ENCODE peak calls at places on chromosomes 13 and 19, in nine cellular contexts. One of them, this sample, is unnamed.
A peak's percentile ranks its signal among the peaks of the same experiment; 100 is the strongest.

GRCh38 chr19:18856385-18857126 is 24.8 kb downstream of the UPF1 start:
- DNase-seq in AG04450: no peak
- DNase-seq in GM23338: peak; percentile 43
- DNase-seq in WTC11: peak; percentile 44
- DNase-seq in breast epithelium: no peak
- DNase-seq in lower lobe of right lung: no peak
- DNase-seq in tibial artery: no peak
- DNase-seq in dorsolateral prefrontal cortex: peak; percentile 85
- DNase-seq in CD8-positive, alpha-beta T cell: no peak
- DNase-seq in this sample: no peak

GRCh38 chr19:12983561-12984142 is 11.6 kb upstream of the NFIX start:
- DNase-seq in AG04450: peak; percentile 30
- DNase-seq in GM23338: peak; percentile 80
- DNase-seq in WTC11: peak; percentile 81
- DNase-seq in breast epithelium: peak; percentile 74
- DNase-seq in lower lobe of right lung: peak; percentile 85
- DNase-seq in tibial artery: peak; percentile 89
- DNase-seq in dorsolateral prefrontal cortex: peak; percentile 85
- DNase-seq in CD8-positive, alpha-beta T cell: peak; percentile 79
- DNase-seq in this sample: peak; percentile 83

GRCh38 chr19:18879579-18880373 is 16.2 kb downstream of the CERS1 start:
- DNase-seq in AG04450: no peak
- DNase-seq in GM23338: peak; percentile 90
- DNase-seq in WTC11: peak; percentile 85
- DNase-seq in breast epithelium: no peak
- DNase-seq in lower lobe of right lung: peak; percentile 50
- DNase-seq in tibial artery: no peak
- DNase-seq in dorsolateral prefrontal cortex: no peak
- DNase-seq in CD8-positive, alpha-beta T cell: peak; percentile 44
- DNase-seq in this sample: peak; percentile 14

GRCh38 chr19:46213156-46213555 is 16.4 kb upstream of the IGFL1 start:
- DNase-seq in AG04450: no peak
- DNase-seq in GM23338: no peak
- DNase-seq in WTC11: no peak
- DNase-seq in breast epithelium: no peak
- DNase-seq in lower lobe of right lung: no peak
- DNase-seq in tibial artery: no peak
- DNase-seq in dorsolateral prefrontal cortex: no peak
- DNase-seq in CD8-positive, alpha-beta T cell: no peak
- DNase-seq in this sample: no peak

GRCh38 chr19:37361994-37362393 is 8.9 kb upstream of the ZNF527 start:
- DNase-seq in AG04450: peak; percentile 24
- DNase-seq in GM23338: no peak
- DNase-seq in WTC11: no peak
- DNase-seq in breast epithelium: no peak
- DNase-seq in lower lobe of right lung: no peak
- DNase-seq in tibial artery: no peak
- DNase-seq in dorsolateral prefrontal cortex: no peak
- DNase-seq in CD8-positive, alpha-beta T cell: no peak
- DNase-seq in this sample: peak; percentile 93

GRCh38 chr19:33365676-33366075 is 7.8 kb upstream of the CEBPG start:
- DNase-seq in AG04450: no peak
- DNase-seq in GM23338: no peak
- DNase-seq in WTC11: no peak
- DNase-seq in breast epithelium: no peak
- DNase-seq in lower lobe of right lung: no peak
- DNase-seq in tibial artery: no peak
- DNase-seq in dorsolateral prefrontal cortex: no peak
- DNase-seq in CD8-positive, alpha-beta T cell: no peak
- DNase-seq in this sample: no peak

GRCh38 chr13:27005556-27005955 is 166.1 kb downstream of the USP12 start:
- DNase-seq in AG04450: no peak
- DNase-seq in GM23338: peak; percentile 22
- DNase-seq in WTC11: no peak
- DNase-seq in breast epithelium: no peak
- DNase-seq in lower lobe of right lung: no peak
- DNase-seq in tibial artery: no peak
- DNase-seq in dorsolateral prefrontal cortex: peak; percentile 62
- DNase-seq in CD8-positive, alpha-beta T cell: no peak
- DNase-seq in this sample: no peak

GRCh38 chr13:33485247-33485646 is 199.7 kb upstream of the STARD13 start:
- DNase-seq in AG04450: no peak
- DNase-seq in GM23338: no peak
- DNase-seq in WTC11: no peak
- DNase-seq in breast epithelium: no peak
- DNase-seq in lower lobe of right lung: no peak
- DNase-seq in tibial artery: no peak
- DNase-seq in dorsolateral prefrontal cortex: no peak
- DNase-seq in CD8-positive, alpha-beta T cell: no peak
- DNase-seq in this sample: no peak

GRCh38 chr13:41411536-41411935 is 45.8 kb upstream of the RGCC start:
- DNase-seq in AG04450: peak; percentile 16
- DNase-seq in GM23338: peak; percentile 50
- DNase-seq in WTC11: peak; percentile 35
- DNase-seq in breast epithelium: no peak
- DNase-seq in lower lobe of right lung: no peak
- DNase-seq in tibial artery: no peak
- DNase-seq in dorsolateral prefrontal cortex: no peak
- DNase-seq in CD8-positive, alpha-beta T cell: peak; percentile 21
- DNase-seq in this sample: peak; percentile 32

GRCh38 chr19:50921391-50922315 is 10.5 kb upstream of the KLK4 start:
- DNase-seq in AG04450: no peak
- DNase-seq in GM23338: peak; percentile 36
- DNase-seq in WTC11: no peak
- DNase-seq in breast epithelium: no peak
- DNase-seq in lower lobe of right lung: no peak
- DNase-seq in tibial artery: peak; percentile 31
- DNase-seq in dorsolateral prefrontal cortex: no peak
- DNase-seq in CD8-positive, alpha-beta T cell: no peak
- DNase-seq in this sample: no peak

GRCh38 chr13:27620377-27621115 is at the start of gene LNX2:
- DNase-seq in AG04450: peak; percentile 90
- DNase-seq in GM23338: peak; percentile 98
- DNase-seq in WTC11: peak; percentile 98
- DNase-seq in breast epithelium: peak; percentile 98
- DNase-seq in lower lobe of right lung: peak; percentile 98
- DNase-seq in tibial artery: peak; percentile 99
- DNase-seq in dorsolateral prefrontal cortex: peak; percentile 98
- DNase-seq in CD8-positive, alpha-beta T cell: peak; percentile 94
- DNase-seq in this sample: peak; percentile 97

GRCh38 chr19:43290568-43291359 is 21.4 kb upstream of the PSG9 start:
- DNase-seq in AG04450: no peak
- DNase-seq in GM23338: peak; percentile 32
- DNase-seq in WTC11: peak; percentile 15
- DNase-seq in breast epithelium: no peak
- DNase-seq in lower lobe of right lung: no peak
- DNase-seq in tibial artery: no peak
- DNase-seq in dorsolateral prefrontal cortex: no peak
- DNase-seq in CD8-positive, alpha-beta T cell: no peak
- DNase-seq in this sample: no peak

GRCh38 chr19:42424345-42424707 is 2.9 kb downstream of the LIPE start:
- DNase-seq in AG04450: no peak
- DNase-seq in GM23338: no peak
- DNase-seq in WTC11: no peak
- DNase-seq in breast epithelium: no peak
- DNase-seq in lower lobe of right lung: no peak
- DNase-seq in tibial artery: no peak
- DNase-seq in dorsolateral prefrontal cortex: no peak
- DNase-seq in CD8-positive, alpha-beta T cell: no peak
- DNase-seq in this sample: no peak

GRCh38 chr13:67642638-67643037 is 412.5 kb upstream of the PCDH9 start:
- DNase-seq in AG04450: no peak
- DNase-seq in GM23338: no peak
- DNase-seq in WTC11: no peak
- DNase-seq in breast epithelium: no peak
- DNase-seq in lower lobe of right lung: no peak
- DNase-seq in tibial artery: no peak
- DNase-seq in dorsolateral prefrontal cortex: no peak
- DNase-seq in CD8-positive, alpha-beta T cell: no peak
- DNase-seq in this sample: no peak

GRCh38 chr13:30354481-30355404 is 47.4 kb upstream of the KATNAL1 start:
- DNase-seq in AG04450: no peak
- DNase-seq in GM23338: no peak
- DNase-seq in WTC11: no peak
- DNase-seq in breast epithelium: no peak
- DNase-seq in lower lobe of right lung: no peak
- DNase-seq in tibial artery: no peak
- DNase-seq in dorsolateral prefrontal cortex: no peak
- DNase-seq in CD8-positive, alpha-beta T cell: no peak
- DNase-seq in this sample: no peak

GRCh38 chr13:26112843-26113242 is 61.0 kb upstream of the SHISA2 start:
- DNase-seq in AG04450: no peak
- DNase-seq in GM23338: peak; percentile 48
- DNase-seq in WTC11: no peak
- DNase-seq in breast epithelium: no peak
- DNase-seq in lower lobe of right lung: no peak
- DNase-seq in tibial artery: no peak
- DNase-seq in dorsolateral prefrontal cortex: no peak
- DNase-seq in CD8-positive, alpha-beta T cell: no peak
- DNase-seq in this sample: no peak

GRCh38 chr13:113001251-113002140 is 32.5 kb downstream of the MCF2L start:
- DNase-seq in AG04450: no peak
- DNase-seq in GM23338: peak; percentile 36
- DNase-seq in WTC11: no peak
- DNase-seq in breast epithelium: no peak
- DNase-seq in lower lobe of right lung: peak; percentile 74
- DNase-seq in tibial artery: no peak
- DNase-seq in dorsolateral prefrontal cortex: peak; percentile 80
- DNase-seq in CD8-positive, alpha-beta T cell: no peak
- DNase-seq in this sample: no peak
- TF ChIP-seq CTCF in AG04450: no peak
- TF ChIP-seq CTCF in GM23338: no peak
- TF ChIP-seq CTCF in WTC11: no peak
- TF ChIP-seq CTCF in breast epithelium: no peak
- TF ChIP-seq CTCF in lower lobe of right lung: no peak
- TF ChIP-seq CTCF in tibial artery: no peak
- TF ChIP-seq CTCF in dorsolateral prefrontal cortex: no peak
- TF ChIP-seq CTCF in CD8-positive, alpha-beta T cell: no peak
- TF ChIP-seq CTCF in this sample: no peak

DNA sequence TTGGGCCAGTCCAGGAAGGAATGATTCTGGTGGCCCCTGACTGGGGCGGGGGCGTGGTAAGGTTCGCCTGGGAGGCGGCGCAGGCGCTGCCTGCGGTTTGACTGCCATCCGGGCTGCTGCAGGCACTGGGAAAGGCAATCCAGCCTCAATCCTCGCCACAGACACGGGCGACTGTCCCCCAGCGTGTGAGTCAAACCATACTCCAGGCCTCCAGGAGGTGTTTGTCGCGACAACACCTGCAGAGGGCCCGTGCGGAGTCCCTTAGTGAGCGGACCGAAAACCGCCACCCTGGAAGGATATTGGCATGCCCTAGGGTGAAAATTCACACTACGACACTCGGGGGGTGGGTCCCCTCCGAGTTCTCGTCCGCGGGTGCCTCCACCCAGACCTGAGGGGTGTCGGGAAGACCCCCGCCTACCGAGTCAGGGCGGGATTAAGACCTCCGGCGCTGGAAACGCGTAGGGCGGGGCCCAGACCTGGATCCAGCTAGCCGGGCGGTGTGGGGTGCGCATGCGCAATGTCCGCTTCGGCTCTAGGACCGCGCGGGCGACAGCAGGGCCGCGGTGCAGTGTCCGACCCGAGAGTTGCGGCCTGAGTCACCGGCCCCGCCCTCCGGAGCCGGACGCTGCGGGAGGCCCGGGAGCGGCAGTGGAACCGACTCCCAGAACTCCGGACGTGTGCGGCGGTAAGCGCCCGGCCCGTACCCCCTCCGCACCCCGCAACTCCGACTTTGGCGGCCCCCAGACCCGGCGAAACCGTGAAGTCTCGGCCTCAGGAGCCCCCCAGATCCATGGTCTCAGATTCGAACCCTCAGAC is at the start of gene CAPNS1:
- DNase-seq in AG04450: peak; percentile 86
- DNase-seq in GM23338: peak; percentile 98
- DNase-seq in WTC11: peak; percentile 99
- DNase-seq in breast epithelium: peak; percentile 95
- DNase-seq in lower lobe of right lung: peak; percentile 99
- DNase-seq in tibial artery: peak; percentile 99
- DNase-seq in dorsolateral prefrontal cortex: peak; percentile 97
- DNase-seq in CD8-positive, alpha-beta T cell: peak; percentile 88
- DNase-seq in this sample: peak; percentile 97
- TF ChIP-seq CTCF in AG04450: no peak
- TF ChIP-seq CTCF in GM23338: no peak
- TF ChIP-seq CTCF in WTC11: no peak
- TF ChIP-seq CTCF in breast epithelium: no peak
- TF ChIP-seq CTCF in lower lobe of right lung: no peak
- TF ChIP-seq CTCF in tibial artery: peak; percentile 23
- TF ChIP-seq CTCF in dorsolateral prefrontal cortex: no peak
- TF ChIP-seq CTCF in CD8-positive, alpha-beta T cell: peak; percentile 26
- TF ChIP-seq CTCF in this sample: no peak

GRCh38 chr19:8515317-8515716 is 1.4 kb upstream of the ZNF414 start:
- DNase-seq in AG04450: no peak
- DNase-seq in GM23338: no peak
- DNase-seq in WTC11: no peak
- DNase-seq in breast epithelium: no peak
- DNase-seq in lower lobe of right lung: peak; percentile 74
- DNase-seq in tibial artery: no peak
- DNase-seq in dorsolateral prefrontal cortex: no peak
- DNase-seq in CD8-positive, alpha-beta T cell: peak; percentile 81
- DNase-seq in this sample: no peak

GRCh38 chr19:8512115-8512967 is 1.6 kb downstream of the ZNF414 start:
- DNase-seq in AG04450: no peak
- DNase-seq in GM23338: peak; percentile 85
- DNase-seq in WTC11: peak; percentile 68
- DNase-seq in breast epithelium: no peak
- DNase-seq in lower lobe of right lung: no peak
- DNase-seq in tibial artery: no peak
- DNase-seq in dorsolateral prefrontal cortex: no peak
- DNase-seq in CD8-positive, alpha-beta T cell: no peak
- DNase-seq in this sample: no peak

GRCh38 chr19:8512991-8513686 is 828 bp downstream of the ZNF414 start:
- DNase-seq in AG04450: no peak
- DNase-seq in GM23338: no peak
- DNase-seq in WTC11: no peak
- DNase-seq in breast epithelium: no peak
- DNase-seq in lower lobe of right lung: no peak
- DNase-seq in tibial artery: no peak
- DNase-seq in dorsolateral prefrontal cortex: no peak
- DNase-seq in CD8-positive, alpha-beta T cell: no peak
- DNase-seq in this sample: no peak

GRCh38 chr19:8511573-8512101 is 2.3 kb downstream of the ZNF414 start:
- DNase-seq in AG04450: no peak
- DNase-seq in GM23338: no peak
- DNase-seq in WTC11: no peak
- DNase-seq in breast epithelium: no peak
- DNase-seq in lower lobe of right lung: no peak
- DNase-seq in tibial artery: no peak
- DNase-seq in dorsolateral prefrontal cortex: no peak
- DNase-seq in CD8-positive, alpha-beta T cell: no peak
- DNase-seq in this sample: no peak

GRCh38 chr19:8513687-8514504 is at the start of gene ZNF414:
- DNase-seq in AG04450: peak; percentile 92
- DNase-seq in GM23338: peak; percentile 100
- DNase-seq in WTC11: peak; percentile 100
- DNase-seq in breast epithelium: peak; percentile 95
- DNase-seq in lower lobe of right lung: peak; percentile 97
- DNase-seq in tibial artery: peak; percentile 98
- DNase-seq in dorsolateral prefrontal cortex: peak; percentile 94
- DNase-seq in CD8-positive, alpha-beta T cell: peak; percentile 96
- DNase-seq in this sample: peak; percentile 93
- TF ChIP-seq CTCF in AG04450: no peak
- TF ChIP-seq CTCF in GM23338: no peak
- TF ChIP-seq CTCF in WTC11: no peak
- TF ChIP-seq CTCF in breast epithelium: no peak
- TF ChIP-seq CTCF in lower lobe of right lung: no peak
- TF ChIP-seq CTCF in tibial artery: no peak
- TF ChIP-seq CTCF in dorsolateral prefrontal cortex: no peak
- TF ChIP-seq CTCF in CD8-positive, alpha-beta T cell: no peak
- TF ChIP-seq CTCF in this sample: no peak

GRCh38 chr13:36509369-36509768 is 77.1 kb downstream of the CCNA1 start:
- DNase-seq in AG04450: no peak
- DNase-seq in GM23338: peak; percentile 80
- DNase-seq in WTC11: peak; percentile 50
- DNase-seq in breast epithelium: no peak
- DNase-seq in lower lobe of right lung: no peak
- DNase-seq in tibial artery: no peak
- DNase-seq in dorsolateral prefrontal cortex: no peak
- DNase-seq in CD8-positive, alpha-beta T cell: no peak
- DNase-seq in this sample: no peak
- TF ChIP-seq CTCF in AG04450: no peak
- TF ChIP-seq CTCF in GM23338: peak; percentile 61
- TF ChIP-seq CTCF in WTC11: peak; percentile 28
- TF ChIP-seq CTCF in breast epithelium: no peak
- TF ChIP-seq CTCF in lower lobe of right lung: no peak
- TF ChIP-seq CTCF in tibial artery: no peak
- TF ChIP-seq CTCF in dorsolateral prefrontal cortex: no peak
- TF ChIP-seq CTCF in CD8-positive, alpha-beta T cell: no peak
- TF ChIP-seq CTCF in this sample: no peak